ENCODE peak calls at places on chromosome 1, in six cellular contexts. A is esophagus squamous epithelium, Y is heart left ventricle, F is lower lobe of right lung, D is adrenal gland, X is cardiac muscle cell. U is an unnamed sample.

GRCh38 chr1:23171181-23171755 is 2.6 kb upstream of the LUZP1 start:
- DNase-seq in A (no peak), Y (no peak), F (no peak), D (peak), X (no peak), U (no peak)

GRCh38 chr1:172121071-172121717 is 279.9 kb downstream of the DNM3 start:
- DNase-seq in A (no peak), Y (no peak), F (no peak), D (no peak), X (no peak), U (no peak)

GRCh38 chr1:110488867-110489266 is 30.1 kb downstream of the KCNA10 start:
- DNase-seq in A (no peak), Y (no peak), F (no peak), D (no peak), X (no peak), U (no peak)

GRCh38 chr1:109773900-109774485 is 10.3 kb upstream of the EPS8L3 start:
- DNase-seq in A (no peak), Y (no peak), F (peak), D (no peak), X (no peak), U (peak)

GRCh38 chr1:10033359-10033845 is 644 bp downstream of the UBE4B start:
- DNase-seq in A (no peak), Y (no peak), F (no peak), D (peak), X (peak), U (no peak)

GRCh38 chr1:237005674-237006073 is 1.4 kb upstream of the MT1HL1 start:
- DNase-seq in A (no peak), Y (no peak), F (no peak), D (no peak), X (no peak), U (no peak)

GRCh38 chr1:163176797-163177196 is 25.9 kb downstream of the RGS5 start:
- DNase-seq in A (no peak), Y (no peak), F (no peak), D (no peak), X (no peak), U (no peak)

GRCh38 chr1:202276920-202277319 is 64.8 kb downstream of the UBE2T start:
- DNase-seq in A (no peak), Y (no peak), F (no peak), D (peak), X (no peak), U (no peak)

GRCh38 chr1:154157520-154158306 is 2.8 kb upstream of the NUP210L start:
- DNase-seq in A (no peak), Y (no peak), F (no peak), D (peak), X (peak), U (no peak)

GRCh38 chr1:153552335-153552734 is 3.3 kb upstream of the S100A3 start:
- DNase-seq in A (no peak), Y (no peak), F (peak), D (no peak), X (no peak), U (peak)

GRCh38 chr1:58812926-58813325 is 29.1 kb upstream of the JUN start:
- DNase-seq in A (no peak), Y (no peak), F (no peak), D (no peak), X (no peak), U (no peak)

GRCh38 chr1:11307837-11308236 is 34.8 kb downstream of the UBIAD1 start:
- DNase-seq in A (no peak), Y (no peak), F (no peak), D (no peak), X (peak), U (no peak)

GRCh38 chr1:43373034-43373940 is 5.5 kb upstream of the ELOVL1 start:
- DNase-seq in A (no peak), Y (no peak), F (no peak), D (peak), X (peak), U (no peak)

DNA sequence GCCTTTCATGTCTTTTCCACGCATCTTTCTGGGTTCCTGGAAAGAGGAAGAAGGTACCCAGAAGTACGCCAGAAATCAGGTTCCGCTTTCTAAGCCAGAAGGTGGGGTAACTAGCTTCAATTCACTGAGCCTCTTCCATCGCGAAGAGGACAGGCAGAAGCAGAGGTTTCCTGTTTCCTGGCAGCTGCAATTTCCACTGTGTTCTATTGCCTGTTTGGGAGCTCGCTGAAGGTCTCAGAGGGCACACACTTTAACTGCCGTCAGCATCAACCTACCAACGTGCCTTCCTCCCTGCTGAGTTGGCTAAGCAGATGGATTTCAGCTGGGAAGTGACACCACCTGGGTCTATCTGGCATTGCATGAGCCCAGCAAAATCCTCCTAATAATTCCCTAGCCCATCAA is 10.0 kb downstream of the NCF2 start:
- DNase-seq in A (no peak), Y (no peak), F (no peak), D (peak), X (peak), U (no peak)
- H3K4me3 ChIP-seq in A (no peak), Y (no peak), F (no peak), D (no peak), X (no peak), U (no peak)

DNA sequence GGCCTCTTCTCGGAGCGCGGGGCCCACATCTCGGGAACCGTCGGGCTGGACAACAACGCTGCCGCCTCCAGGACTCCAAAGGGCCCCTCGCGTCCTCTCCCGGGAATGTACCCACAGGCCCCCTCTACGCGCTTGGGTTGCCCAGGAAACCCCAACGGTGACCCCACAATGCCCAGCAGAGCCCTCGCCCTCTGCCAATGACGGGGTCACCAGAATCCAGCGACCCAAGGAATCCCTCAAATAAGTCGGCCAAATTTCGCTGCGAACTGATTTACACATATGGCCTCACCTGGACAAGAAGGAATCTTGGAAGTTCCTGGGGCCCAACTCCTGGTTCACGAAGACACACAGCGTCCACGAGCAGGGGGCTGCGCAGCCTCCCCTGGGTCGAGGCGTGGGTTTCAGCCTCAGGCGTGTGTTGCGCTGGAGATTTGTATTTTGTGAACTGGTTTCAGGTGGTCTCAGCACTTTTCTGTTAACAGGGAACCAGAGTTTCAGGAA is 78.1 kb downstream of the DESI2 start:
- DNase-seq in A (no peak), Y (no peak), F (no peak), D (no peak), X (no peak), U (no peak)
- H3K4me3 ChIP-seq in A (peak), Y (peak), F (peak), D (peak), X (peak), U (peak)

DNA sequence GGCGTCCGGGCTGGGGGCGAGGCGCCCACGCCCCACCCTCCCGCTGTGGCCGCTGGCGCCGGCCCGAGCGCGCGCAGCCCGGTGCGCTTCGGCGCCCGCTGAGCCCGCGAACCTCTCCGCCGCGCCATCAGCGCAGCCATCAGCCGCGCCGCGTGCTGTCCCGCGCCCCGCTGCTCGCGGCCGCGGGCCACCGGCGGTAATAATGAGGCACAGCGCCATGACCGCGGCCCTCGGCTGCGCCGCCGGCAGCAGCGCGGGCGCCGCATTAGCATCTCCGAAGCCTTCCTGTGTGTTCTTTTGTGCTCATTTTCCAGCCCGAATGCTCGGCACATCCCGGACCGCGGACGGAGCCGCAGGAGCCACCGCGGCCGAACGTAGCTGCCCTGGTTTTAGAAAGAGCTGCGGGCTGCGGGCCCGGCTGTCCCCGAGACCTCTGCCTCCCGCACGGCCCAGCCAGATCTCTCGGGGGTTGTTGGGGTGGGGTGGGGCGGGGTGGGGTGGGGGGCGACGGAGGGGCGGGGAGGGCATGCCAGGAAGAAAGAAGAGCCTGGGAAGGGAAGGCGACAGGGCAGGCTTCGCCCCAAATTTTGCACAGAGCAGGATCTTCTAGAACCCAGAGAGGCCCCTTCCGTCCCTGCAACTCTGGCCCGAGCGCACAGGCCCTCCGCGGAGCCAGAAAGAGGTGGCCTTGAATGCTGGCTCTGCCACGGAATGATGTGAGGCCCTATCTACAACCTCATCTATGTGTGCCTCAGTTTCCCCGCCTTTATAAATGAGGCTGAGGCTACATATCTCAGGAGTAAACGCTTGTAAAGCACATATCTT is 55.3 kb downstream of the RRAGC start:
- DNase-seq in A (no peak), Y (no peak), F (no peak), D (no peak), X (peak), U (no peak)
- H3K4me3 ChIP-seq in A (peak), Y (no peak), F (peak), D (peak), X (peak), U (peak)

DNA sequence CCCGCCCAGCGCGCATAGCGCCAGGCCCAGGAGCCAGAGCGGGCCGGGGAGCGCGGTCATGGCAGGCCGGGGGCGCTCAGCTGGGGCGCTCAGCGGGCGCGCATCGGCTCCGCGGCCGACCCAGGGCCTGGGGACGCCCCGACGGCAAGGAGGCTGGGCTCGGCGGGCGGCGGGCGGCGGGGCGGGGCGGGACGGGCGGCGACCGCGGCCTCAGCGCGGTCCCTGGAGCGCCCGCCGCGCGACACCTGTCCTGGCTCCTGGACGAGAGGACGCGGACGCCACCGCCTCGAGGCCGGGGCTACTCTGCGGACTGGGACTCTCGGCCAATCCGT is 273 bp downstream of the BMP8B start:
- DNase-seq in A (no peak), Y (no peak), F (no peak), D (no peak), X (no peak), U (no peak)
- H3K4me3 ChIP-seq in A (peak), Y (peak), F (peak), D (peak), X (peak), U (peak)